ENCODE peak calls at places on chromosomes 4 and X, in four cellular contexts. P is pancreas, S is AG04449, X is foreskin keratinocyte. J is an unnamed sample.

GRCh38 chr4:73850261-73850970 is 2.7 kb upstream of the PF4V1 start:
- DNase-seq in P (no peak), S (no peak), X (no peak), J (no peak)

GRCh38 chr4:15336410-15337184 is 91.2 kb upstream of the C1QTNF7 start:
- DNase-seq in S (peak; percentile 58), X (peak; percentile 55), P (no peak), J (peak; percentile 34)

GRCh38 chr4:130306566-130306965 is 1210.6 kb downstream of the C4orf33 start:
- DNase-seq in S (no peak), X (no peak), P (no peak), J (no peak)

GRCh38 chr4:60865238-60865637 is 334.9 kb upstream of the ADGRL3 start:
- DNase-seq in S (no peak), P (no peak), X (peak; percentile 17), J (peak; percentile 1)

GRCh38 chr4:185881427-185881826 is 69.4 kb upstream of the SORBS2 start:
- DNase-seq in X (peak; percentile 10), S (no peak), P (no peak), J (no peak)

GRCh38 chr4:59518005-59518823 is 1681.9 kb upstream of the ADGRL3 start:
- DNase-seq in P (no peak), S (no peak), X (no peak), J (no peak)

GRCh38 chrX:23008431-23009099 is 8.8 kb downstream of the DDX53 start:
- DNase-seq in S (peak; percentile 2), X (peak; percentile 45), P (peak; percentile 3), J (no peak)

GRCh38 chrX:21168401-21169160 is 205.6 kb upstream of the CNKSR2 start:
- DNase-seq in S (no peak), P (no peak), X (no peak), J (no peak)

GRCh38 chrX:49155243-49155899 is 7.2 kb upstream of the MAGIX start:
- DNase-seq in X (peak; percentile 66), P (no peak), S (no peak), J (peak; percentile 68)

GRCh38 chr4:90328558-90328957 is 201.4 kb downstream of the CCSER1 start:
- DNase-seq in X (peak; percentile 23), S (no peak), P (no peak), J (peak; percentile 41)

GRCh38 chr4:38150766-38151165 is 190.6 kb downstream of the PTTG2 start:
- DNase-seq in S (no peak), X (no peak), P (no peak), J (no peak)

GRCh38 chr4:120085705-120086104 is 19.1 kb upstream of the MAD2L1 start:
- DNase-seq in X (no peak), S (no peak), P (no peak), J (no peak)

GRCh38 chrX:44874481-44875184 is 1.6 kb downstream of the KDM6A start:
- DNase-seq in S (no peak), P (peak; percentile 9), X (peak; percentile 15), J (peak; percentile 47)

GRCh38 chr4:187667095-187667494 is 328.5 kb upstream of the ZFP42 start:
- DNase-seq in P (no peak), S (no peak), X (no peak), J (no peak)

GRCh38 chr4:99300934-99301333 is 10.1 kb upstream of the ADH1A start:
- DNase-seq in X (peak; percentile 48), S (peak; percentile 87), P (peak; percentile 57), J (peak; percentile 56)

GRCh38 chrX:3520458-3520857 is 174.0 kb upstream of the MXRA5 start:
- DNase-seq in P (no peak), S (no peak), X (no peak), J (no peak)

GRCh38 chr4:79623125-79623905 is 215.3 kb upstream of the GK2 start:
- DNase-seq in P (no peak), S (no peak), X (no peak), J (no peak)

GRCh38 chr4:2836391-2836859 is 7.2 kb upstream of the ADD1 start:
- DNase-seq in P (peak; percentile 1), S (no peak), X (no peak), J (no peak)

GRCh38 chr4:181661090-181661489 is 582.1 kb upstream of the TENM3 start:
- DNase-seq in S (no peak), X (peak; percentile 81), P (no peak), J (peak; percentile 75)

GRCh38 chr4:47945930-47946726 is 31.7 kb upstream of the NFXL1 start:
- DNase-seq in X (no peak), P (no peak), S (no peak), J (no peak)

GRCh38 chr4:33996075-33996718 is 2248.1 kb downstream of the ARAP2 start:
- DNase-seq in S (no peak), X (peak; percentile 34), P (no peak), J (no peak)

GRCh38 chrX:40176256-40176978 is 78.7 kb upstream of the BCOR start:
- DNase-seq in P (peak; percentile 63), S (no peak), X (no peak), J (no peak)

GRCh38 chr4:26410385-26411293 is 79.6 kb downstream of the CCKAR start:
- DNase-seq in P (no peak), S (no peak), X (peak; percentile 37), J (peak; percentile 42)

GRCh38 chrX:17923546-17923945 is 62.4 kb upstream of the RAI2 start:
- DNase-seq in S (no peak), P (no peak), X (no peak), J (no peak)

J was measured in mammary epithelial cell.